ENCODE peak calls at places on chromosomes 6 and 20, in nine cellular contexts. One of them, this sample, is unnamed.

GRCh38 chr6:36302227-36302976 is 32.5 kb downstream of the PNPLA1 start:
- DNase-seq in H9: peak; percentile 93
- DNase-seq in GM10248: peak; percentile 89
- DNase-seq in stimulated activated naive B cell treated with anti-CD40 and anti-IgM and Interleukin-4, amounts not matched to agents 10 μg/mL and 1 μg/mL and 100 μg/mL, for 72 hours: peak; percentile 84
- DNase-seq in T-helper 1 cell: peak; percentile 88
- DNase-seq in NCI-H460: peak; percentile 82
- DNase-seq in occipital lobe: peak; percentile 41
- DNase-seq in HTR-8/SVneo: peak; percentile 85
- DNase-seq in HT-29: peak; percentile 98
- DNase-seq in this sample: peak; percentile 88

GRCh38 chr6:41092421-41093140 is 19.8 kb downstream of the NFYA start:
- DNase-seq in occipital lobe: no peak
- DNase-seq in HTR-8/SVneo: peak; percentile 17
- DNase-seq in stimulated activated naive B cell treated with anti-CD40 and anti-IgM and Interleukin-4, amounts not matched to agents 10 μg/mL and 1 μg/mL and 100 μg/mL, for 72 hours: no peak
- DNase-seq in H9: no peak
- DNase-seq in HT-29: peak; percentile 51
- DNase-seq in NCI-H460: no peak
- DNase-seq in T-helper 1 cell: no peak
- DNase-seq in GM10248: peak; percentile 24
- DNase-seq in this sample: peak; percentile 11

GRCh38 chr20:62947532-62948300 is 4.8 kb upstream of the SLC17A9 start:
- DNase-seq in HTR-8/SVneo: no peak
- DNase-seq in GM10248: no peak
- DNase-seq in NCI-H460: no peak
- DNase-seq in H9: no peak
- DNase-seq in HT-29: no peak
- DNase-seq in T-helper 1 cell: no peak
- DNase-seq in occipital lobe: no peak
- DNase-seq in stimulated activated naive B cell treated with anti-CD40 and anti-IgM and Interleukin-4, amounts not matched to agents 10 μg/mL and 1 μg/mL and 100 μg/mL, for 72 hours: no peak
- DNase-seq in this sample: no peak

GRCh38 chr6:16163535-16164300 is 34.8 kb downstream of the MYLIP start:
- DNase-seq in HT-29: no peak
- DNase-seq in NCI-H460: no peak
- DNase-seq in HTR-8/SVneo: peak; percentile 36
- DNase-seq in GM10248: no peak
- DNase-seq in stimulated activated naive B cell treated with anti-CD40 and anti-IgM and Interleukin-4, amounts not matched to agents 10 μg/mL and 1 μg/mL and 100 μg/mL, for 72 hours: no peak
- DNase-seq in H9: no peak
- DNase-seq in T-helper 1 cell: no peak
- DNase-seq in occipital lobe: no peak
- DNase-seq in this sample: no peak

GRCh38 chr6:149482542-149483261 is 2.1 kb downstream of the ZC3H12D start:
- DNase-seq in occipital lobe: no peak
- DNase-seq in HTR-8/SVneo: no peak
- DNase-seq in NCI-H460: no peak
- DNase-seq in HT-29: no peak
- DNase-seq in T-helper 1 cell: peak; percentile 46
- DNase-seq in H9: no peak
- DNase-seq in GM10248: no peak
- DNase-seq in stimulated activated naive B cell treated with anti-CD40 and anti-IgM and Interleukin-4, amounts not matched to agents 10 μg/mL and 1 μg/mL and 100 μg/mL, for 72 hours: no peak
- DNase-seq in this sample: no peak

GRCh38 chr6:170583736-170584180 is 679 bp downstream of the PDCD2 start:
- DNase-seq in HT-29: peak; percentile 60
- DNase-seq in GM10248: peak; percentile 15
- DNase-seq in H9: no peak
- DNase-seq in NCI-H460: no peak
- DNase-seq in T-helper 1 cell: no peak
- DNase-seq in stimulated activated naive B cell treated with anti-CD40 and anti-IgM and Interleukin-4, amounts not matched to agents 10 μg/mL and 1 μg/mL and 100 μg/mL, for 72 hours: no peak
- DNase-seq in occipital lobe: no peak
- DNase-seq in HTR-8/SVneo: no peak
- DNase-seq in this sample: peak; percentile 16

GRCh38 chr6:78810698-78811097 is 56.7 kb upstream of the IRAK1BP1 start:
- DNase-seq in H9: no peak
- DNase-seq in occipital lobe: no peak
- DNase-seq in NCI-H460: no peak
- DNase-seq in stimulated activated naive B cell treated with anti-CD40 and anti-IgM and Interleukin-4, amounts not matched to agents 10 μg/mL and 1 μg/mL and 100 μg/mL, for 72 hours: no peak
- DNase-seq in HTR-8/SVneo: no peak
- DNase-seq in T-helper 1 cell: no peak
- DNase-seq in HT-29: no peak
- DNase-seq in GM10248: no peak
- DNase-seq in this sample: no peak

GRCh38 chr6:100078509-100078908 is 84.5 kb upstream of the MCHR2 start:
- DNase-seq in HTR-8/SVneo: no peak
- DNase-seq in occipital lobe: no peak
- DNase-seq in stimulated activated naive B cell treated with anti-CD40 and anti-IgM and Interleukin-4, amounts not matched to agents 10 μg/mL and 1 μg/mL and 100 μg/mL, for 72 hours: no peak
- DNase-seq in H9: peak; percentile 65
- DNase-seq in HT-29: peak; percentile 76
- DNase-seq in GM10248: no peak
- DNase-seq in T-helper 1 cell: no peak
- DNase-seq in NCI-H460: peak; percentile 4
- DNase-seq in this sample: peak; percentile 15

GRCh38 chr6:53112404-53112803 is 36.2 kb downstream of the GCM1 start:
- DNase-seq in GM10248: no peak
- DNase-seq in HT-29: peak; percentile 86
- DNase-seq in stimulated activated naive B cell treated with anti-CD40 and anti-IgM and Interleukin-4, amounts not matched to agents 10 μg/mL and 1 μg/mL and 100 μg/mL, for 72 hours: no peak
- DNase-seq in NCI-H460: no peak
- DNase-seq in occipital lobe: no peak
- DNase-seq in HTR-8/SVneo: no peak
- DNase-seq in H9: no peak
- DNase-seq in T-helper 1 cell: no peak
- DNase-seq in this sample: no peak

GRCh38 chr6:37285861-37286311 is 27.9 kb upstream of the TMEM217 start:
- DNase-seq in T-helper 1 cell: no peak
- DNase-seq in NCI-H460: no peak
- DNase-seq in H9: no peak
- DNase-seq in stimulated activated naive B cell treated with anti-CD40 and anti-IgM and Interleukin-4, amounts not matched to agents 10 μg/mL and 1 μg/mL and 100 μg/mL, for 72 hours: peak; percentile 66
- DNase-seq in GM10248: peak; percentile 42
- DNase-seq in HTR-8/SVneo: no peak
- DNase-seq in HT-29: no peak
- DNase-seq in occipital lobe: no peak
- DNase-seq in this sample: no peak

GRCh38 chr6:74873911-74874310 is 331.9 kb downstream of the COL12A1 start:
- DNase-seq in occipital lobe: no peak
- DNase-seq in HTR-8/SVneo: peak; percentile 4
- DNase-seq in T-helper 1 cell: no peak
- DNase-seq in stimulated activated naive B cell treated with anti-CD40 and anti-IgM and Interleukin-4, amounts not matched to agents 10 μg/mL and 1 μg/mL and 100 μg/mL, for 72 hours: no peak
- DNase-seq in GM10248: no peak
- DNase-seq in HT-29: no peak
- DNase-seq in H9: no peak
- DNase-seq in NCI-H460: no peak
- DNase-seq in this sample: no peak

GRCh38 chr20:54231006-54231405 is 23.1 kb downstream of the PFDN4 start:
- DNase-seq in occipital lobe: no peak
- DNase-seq in H9: no peak
- DNase-seq in GM10248: no peak
- DNase-seq in stimulated activated naive B cell treated with anti-CD40 and anti-IgM and Interleukin-4, amounts not matched to agents 10 μg/mL and 1 μg/mL and 100 μg/mL, for 72 hours: no peak
- DNase-seq in NCI-H460: no peak
- DNase-seq in HTR-8/SVneo: no peak
- DNase-seq in T-helper 1 cell: no peak
- DNase-seq in HT-29: no peak
- DNase-seq in this sample: no peak

GRCh38 chr6:142728910-142729481 is 216.0 kb downstream of the HIVEP2 start:
- DNase-seq in NCI-H460: no peak
- DNase-seq in H9: no peak
- DNase-seq in HTR-8/SVneo: no peak
- DNase-seq in T-helper 1 cell: no peak
- DNase-seq in stimulated activated naive B cell treated with anti-CD40 and anti-IgM and Interleukin-4, amounts not matched to agents 10 μg/mL and 1 μg/mL and 100 μg/mL, for 72 hours: peak; percentile 2
- DNase-seq in occipital lobe: no peak
- DNase-seq in HT-29: no peak
- DNase-seq in GM10248: no peak
- DNase-seq in this sample: no peak

GRCh38 chr6:129031051-129031599 is 148.2 kb downstream of the LAMA2 start:
- DNase-seq in GM10248: no peak
- DNase-seq in NCI-H460: no peak
- DNase-seq in occipital lobe: no peak
- DNase-seq in T-helper 1 cell: no peak
- DNase-seq in stimulated activated naive B cell treated with anti-CD40 and anti-IgM and Interleukin-4, amounts not matched to agents 10 μg/mL and 1 μg/mL and 100 μg/mL, for 72 hours: no peak
- DNase-seq in HT-29: no peak
- DNase-seq in H9: no peak
- DNase-seq in HTR-8/SVneo: peak; percentile 14
- DNase-seq in this sample: no peak

GRCh38 chr6:6614965-6615304 is 26.4 kb downstream of the LY86 start:
- DNase-seq in occipital lobe: no peak
- DNase-seq in stimulated activated naive B cell treated with anti-CD40 and anti-IgM and Interleukin-4, amounts not matched to agents 10 μg/mL and 1 μg/mL and 100 μg/mL, for 72 hours: no peak
- DNase-seq in HTR-8/SVneo: no peak
- DNase-seq in HT-29: no peak
- DNase-seq in T-helper 1 cell: peak; percentile 47
- DNase-seq in NCI-H460: no peak
- DNase-seq in GM10248: no peak
- DNase-seq in H9: no peak
- DNase-seq in this sample: no peak

GRCh38 chr6:145147981-145148380 is 587.3 kb downstream of the EPM2A start:
- DNase-seq in HT-29: no peak
- DNase-seq in stimulated activated naive B cell treated with anti-CD40 and anti-IgM and Interleukin-4, amounts not matched to agents 10 μg/mL and 1 μg/mL and 100 μg/mL, for 72 hours: no peak
- DNase-seq in NCI-H460: no peak
- DNase-seq in HTR-8/SVneo: no peak
- DNase-seq in occipital lobe: no peak
- DNase-seq in T-helper 1 cell: no peak
- DNase-seq in H9: no peak
- DNase-seq in GM10248: no peak
- DNase-seq in this sample: no peak

GRCh38 chr6:54361188-54361587 is 52.9 kb downstream of the TINAG start:
- DNase-seq in GM10248: no peak
- DNase-seq in NCI-H460: no peak
- DNase-seq in HT-29: no peak
- DNase-seq in T-helper 1 cell: no peak
- DNase-seq in stimulated activated naive B cell treated with anti-CD40 and anti-IgM and Interleukin-4, amounts not matched to agents 10 μg/mL and 1 μg/mL and 100 μg/mL, for 72 hours: no peak
- DNase-seq in occipital lobe: no peak
- DNase-seq in HTR-8/SVneo: no peak
- DNase-seq in H9: no peak
- DNase-seq in this sample: no peak

GRCh38 chr6:5201271-5201670 is 59.5 kb downstream of the LYRM4 start:
- DNase-seq in HTR-8/SVneo: no peak
- DNase-seq in occipital lobe: no peak
- DNase-seq in HT-29: no peak
- DNase-seq in H9: no peak
- DNase-seq in NCI-H460: no peak
- DNase-seq in T-helper 1 cell: no peak
- DNase-seq in stimulated activated naive B cell treated with anti-CD40 and anti-IgM and Interleukin-4, amounts not matched to agents 10 μg/mL and 1 μg/mL and 100 μg/mL, for 72 hours: no peak
- DNase-seq in GM10248: no peak
- DNase-seq in this sample: peak; percentile 83

GRCh38 chr20:50317116-50317515 is 126.5 kb downstream of the CEBPB start:
- DNase-seq in NCI-H460: no peak
- DNase-seq in HTR-8/SVneo: no peak
- DNase-seq in GM10248: no peak
- DNase-seq in occipital lobe: no peak
- DNase-seq in T-helper 1 cell: no peak
- DNase-seq in H9: no peak
- DNase-seq in HT-29: no peak
- DNase-seq in stimulated activated naive B cell treated with anti-CD40 and anti-IgM and Interleukin-4, amounts not matched to agents 10 μg/mL and 1 μg/mL and 100 μg/mL, for 72 hours: no peak
- DNase-seq in this sample: no peak

GRCh38 chr20:62210496-62210855 is 9.6 kb downstream of the HRH3 start:
- DNase-seq in H9: no peak
- DNase-seq in GM10248: no peak
- DNase-seq in T-helper 1 cell: no peak
- DNase-seq in stimulated activated naive B cell treated with anti-CD40 and anti-IgM and Interleukin-4, amounts not matched to agents 10 μg/mL and 1 μg/mL and 100 μg/mL, for 72 hours: no peak
- DNase-seq in NCI-H460: no peak
- DNase-seq in occipital lobe: no peak
- DNase-seq in HT-29: no peak
- DNase-seq in HTR-8/SVneo: no peak
- DNase-seq in this sample: no peak

GRCh38 chr6:97819680-97820079 is 536.7 kb upstream of the MMS22L start:
- DNase-seq in occipital lobe: no peak
- DNase-seq in NCI-H460: no peak
- DNase-seq in stimulated activated naive B cell treated with anti-CD40 and anti-IgM and Interleukin-4, amounts not matched to agents 10 μg/mL and 1 μg/mL and 100 μg/mL, for 72 hours: no peak
- DNase-seq in H9: no peak
- DNase-seq in HT-29: no peak
- DNase-seq in GM10248: no peak
- DNase-seq in HTR-8/SVneo: no peak
- DNase-seq in T-helper 1 cell: no peak
- DNase-seq in this sample: peak; percentile 8

GRCh38 chr20:62364911-62365736 is 2.0 kb downstream of the LAMA5 start:
- DNase-seq in HTR-8/SVneo: no peak
- DNase-seq in occipital lobe: no peak
- DNase-seq in HT-29: peak; percentile 80
- DNase-seq in NCI-H460: no peak
- DNase-seq in T-helper 1 cell: no peak
- DNase-seq in H9: peak; percentile 38
- DNase-seq in stimulated activated naive B cell treated with anti-CD40 and anti-IgM and Interleukin-4, amounts not matched to agents 10 μg/mL and 1 μg/mL and 100 μg/mL, for 72 hours: no peak
- DNase-seq in GM10248: no peak
- DNase-seq in this sample: peak; percentile 37